ENCODE peak calls at places on chromosomes 5 and 9, in ten cellular contexts. J is pancreas; C is breast epithelium; U is Kasumi-1; K is esophagus muscularis mucosa; X is SK-N-SH; Z is D341Med; P is activated CD8-positive, alpha-beta memory T cell treated with anti-CD3 and anti-CD28 coated beads, Interleukin-2, amount 50 U/mL, for 4 hours; O is fibroblast of the conjunctiva; A is activated CD4-positive, alpha-beta T cell treated with anti-CD3 and anti-CD28 coated beads for 24 hours. S is an unnamed sample.

GRCh38 chr9:126389958-126390357 is 63.3 kb downstream of the MVB12B start:
- DNase-seq in X (no peak), P (no peak), J (no peak), Z (no peak), A (no peak), K (no peak), U (peak), C (no peak), O (no peak), S (no peak)

GRCh38 chr9:37953204-37953774 is 49.4 kb upstream of the SLC25A51 start:
- DNase-seq in A (no peak), C (no peak), U (no peak), X (no peak), Z (no peak), J (no peak), P (no peak), K (no peak), O (no peak), S (no peak)

GRCh38 chr5:92513067-92513466 is 1068.0 kb downstream of the NR2F1-AS1 start:
- DNase-seq in A (no peak), Z (no peak), P (no peak), J (no peak), C (no peak), O (no peak), U (no peak), K (no peak), X (no peak), S (no peak)

GRCh38 chr5:72210913-72211670 is 103.8 kb downstream of the MAP1B start:
- DNase-seq in X (no peak), C (no peak), U (no peak), K (no peak), O (no peak), A (no peak), J (peak), Z (no peak), P (no peak), S (no peak)

GRCh38 chr5:42811591-42812392 is at the start of gene SELENOP:
- DNase-seq in K (no peak), X (no peak), Z (no peak), U (peak), P (no peak), J (no peak), A (no peak), O (peak), C (peak), S (peak)

GRCh38 chr9:110911659-110912473 is 126.4 kb downstream of the LPAR1 start:
- DNase-seq in U (no peak), X (no peak), C (no peak), J (no peak), O (no peak), P (no peak), K (peak), Z (no peak), A (no peak), S (peak)

GRCh38 chr9:136143215-136144001 is 24.7 kb upstream of the TMEM250 start:
- DNase-seq in X (peak), K (no peak), O (no peak), Z (peak), A (no peak), C (no peak), P (no peak), J (peak), U (peak), S (no peak)

GRCh38 chr5:173304591-173304988 is 23.6 kb downstream of the STC2 start:
- DNase-seq in X (no peak), A (no peak), P (no peak), J (no peak), K (no peak), Z (no peak), O (no peak), C (no peak), U (no peak), S (no peak)

GRCh38 chr5:97142521-97143254 is at the start of gene LIX1:
- DNase-seq in A (peak), X (peak), U (peak), C (no peak), P (no peak), O (peak), K (no peak), Z (peak), J (no peak), S (no peak)

GRCh38 chr5:73797142-73797530 is 171.1 kb downstream of the ARHGEF28 start:
- DNase-seq in O (no peak), P (no peak), J (no peak), X (no peak), U (no peak), Z (no peak), C (no peak), K (no peak), A (no peak), S (no peak)

GRCh38 chr5:8568858-8569257 is 699.9 kb downstream of the MTRR start:
- DNase-seq in U (no peak), A (no peak), J (no peak), X (no peak), P (no peak), C (no peak), O (no peak), K (no peak), Z (no peak), S (no peak)

GRCh38 chr9:131744171-131744714 is 4.4 kb upstream of the RAPGEF1 start:
- DNase-seq in A (no peak), J (no peak), P (no peak), K (no peak), U (no peak), X (no peak), O (no peak), C (no peak), Z (no peak), S (no peak)

GRCh38 chr5:78995521-78995920 is 10.4 kb upstream of the ARSB start:
- DNase-seq in A (no peak), Z (no peak), C (no peak), K (no peak), J (no peak), P (no peak), O (no peak), U (no peak), X (no peak), S (no peak)

GRCh38 chr5:174273325-174273724 is 227.8 kb downstream of the NSG2 start:
- DNase-seq in P (no peak), J (no peak), U (no peak), C (no peak), A (no peak), O (no peak), X (no peak), K (no peak), Z (no peak), S (no peak)

GRCh38 chr5:147317978-147318684 is 83.3 kb downstream of the STK32A start:
- DNase-seq in J (no peak), Z (no peak), K (no peak), U (no peak), C (no peak), A (no peak), X (no peak), O (no peak), P (no peak), S (no peak)

GRCh38 chr5:58871648-58872242 is 288.9 kb downstream of the RAB3C start:
- DNase-seq in X (peak), Z (no peak), O (peak), P (no peak), J (no peak), C (no peak), K (no peak), A (no peak), U (peak), S (no peak)

GRCh38 chr5:160324885-160325284 is 12.5 kb upstream of the CCNJL start:
- DNase-seq in U (peak), C (no peak), X (no peak), P (no peak), K (no peak), O (no peak), Z (no peak), A (no peak), J (no peak), S (no peak)

GRCh38 chr9:136695435-136695895 is 8.2 kb upstream of the AGPAT2 start:
- DNase-seq in X (no peak), P (no peak), J (peak), C (peak), K (no peak), U (no peak), A (no peak), O (no peak), Z (no peak), S (no peak)

GRCh38 chr5:108148715-108149139 is 233.2 kb downstream of the FBXL17 start:
- DNase-seq in J (no peak), O (no peak), Z (peak), K (no peak), A (no peak), C (no peak), P (no peak), U (peak), X (peak), S (no peak)

GRCh38 chr9:100595391-100596199 is 17.7 kb downstream of the CAVIN4 start:
- DNase-seq in A (no peak), P (no peak), X (peak), J (no peak), C (no peak), O (peak), Z (peak), U (peak), K (no peak), S (no peak)

GRCh38 chr5:170332058-170332457 is 34.5 kb upstream of the LCP2 start:
- DNase-seq in A (no peak), C (no peak), X (no peak), O (no peak), K (no peak), P (no peak), J (no peak), Z (no peak), U (no peak), S (no peak)

GRCh38 chr5:128009399-128009798 is 74.2 kb upstream of the SLC12A2 start:
- DNase-seq in A (no peak), J (no peak), O (no peak), Z (no peak), C (no peak), K (no peak), P (no peak), U (no peak), X (no peak), S (no peak)

GRCh38 chr9:136545966-136546696 is at the start of gene NOTCH1:
- DNase-seq in C (peak), P (peak), O (peak), J (peak), K (peak), U (peak), Z (peak), A (peak), X (peak), S (peak)

GRCh38 chr5:39598641-39599248 is 174.0 kb upstream of the DAB2 start:
- DNase-seq in U (no peak), J (no peak), P (no peak), X (no peak), Z (no peak), C (no peak), A (no peak), K (no peak), O (no peak), S (no peak)

GRCh38 chr9:112556497-112557085 is 70.0 kb downstream of the KIAA1958 start:
- DNase-seq in K (no peak), O (no peak), U (no peak), Z (no peak), P (no peak), A (no peak), C (no peak), J (no peak), X (no peak), S (no peak)

GRCh38 chr5:61477788-61478187 is 145.7 kb downstream of the ZSWIM6 start:
- DNase-seq in C (no peak), P (no peak), A (no peak), O (no peak), K (no peak), X (no peak), Z (no peak), J (no peak), U (no peak), S (no peak)

GRCh38 chr5:170752257-170753215 is 31.0 kb upstream of the GABRP start:
- DNase-seq in J (no peak), Z (no peak), C (peak), P (no peak), X (peak), K (no peak), U (no peak), A (no peak), O (no peak), S (no peak)

GRCh38 chr5:62538017-62538942 is 40.3 kb upstream of the LRRC70 start:
- DNase-seq in C (no peak), Z (no peak), U (no peak), J (no peak), O (no peak), X (no peak), P (no peak), K (no peak), A (no peak), S (no peak)

GRCh38 chr5:177296581-177296980 is 6.9 kb downstream of the RAB24 start:
- DNase-seq in O (no peak), U (no peak), J (no peak), P (no peak), A (no peak), Z (no peak), X (no peak), K (no peak), C (no peak), S (no peak)

GRCh38 chr5:174708466-174709207 is 15.7 kb upstream of the MSX2 start:
- DNase-seq in Z (no peak), X (no peak), J (no peak), U (no peak), K (no peak), P (no peak), A (no peak), C (no peak), O (no peak), S (no peak)

GRCh38 chr9:92455217-92455616 is 27.1 kb downstream of the ASPN start:
- DNase-seq in P (no peak), K (no peak), A (no peak), Z (peak), U (peak), J (no peak), X (no peak), C (no peak), O (no peak), S (no peak)